ENCODE peak calls at places on chromosomes 1 and 21, in four cellular contexts. J is foreskin keratinocyte, X is body of pancreas, Z is SJSA1. R is an unnamed sample. For H3K4me1 and H3K27me3, the result is how much of the 10 kb centered on the place peaks cover.

GRCh38 chr1:19262728-19263127 is 11.1 kb downstream of the MRTO4 start:
- DNase-seq in X (no peak), Z (no peak), J (no peak), R (no peak)

GRCh38 chr1:240230821-240231220 is 139.1 kb downstream of the FMN2 start:
- DNase-seq in J (no peak), X (no peak), Z (no peak), R (no peak)

GRCh38 chr1:179107706-179108629 is 26.1 kb downstream of the TOR3A start:
- DNase-seq in Z (no peak), J (no peak), X (no peak), R (no peak)

GRCh38 chr1:101203812-101204540 is 32.8 kb upstream of the S1PR1 start:
- DNase-seq in J (no peak), X (no peak), Z (peak), R (no peak)

GRCh38 chr1:26932536-26932935 is 11.0 kb downstream of the NUDC start:
- DNase-seq in X (no peak), Z (no peak), J (no peak), R (no peak)

GRCh38 chr1:183023601-183024351 is 556 bp downstream of the LAMC1 start:
- DNase-seq in J (no peak), X (peak), Z (peak), R (peak)

GRCh38 chr1:150973826-150974579 is 632 bp downstream of the CERS2 start:
- DNase-seq in X (peak), Z (peak), J (no peak), R (peak)

GRCh38 chr1:42723511-42723910 is 16.5 kb downstream of the CLDN19 start:
- DNase-seq in J (peak), X (no peak), Z (no peak), R (no peak)

GRCh38 chr1:210792703-210793102 is 341.2 kb downstream of the KCNH1 start:
- DNase-seq in X (no peak), J (peak), Z (peak), R (no peak)

GRCh38 chr1:215704089-215704860 is 137.2 kb downstream of the KCTD3 start:
- DNase-seq in Z (no peak), J (no peak), X (no peak), R (no peak)

GRCh38 chr1:28877132-28877781 is 37.1 kb upstream of the EPB41 start:
- DNase-seq in Z (peak), X (peak), J (peak), R (peak)

GRCh38 chr1:19073311-19074186 is 117.1 kb upstream of the IFFO2 start:
- DNase-seq in J (no peak), Z (no peak), X (no peak), R (no peak)

DNA sequence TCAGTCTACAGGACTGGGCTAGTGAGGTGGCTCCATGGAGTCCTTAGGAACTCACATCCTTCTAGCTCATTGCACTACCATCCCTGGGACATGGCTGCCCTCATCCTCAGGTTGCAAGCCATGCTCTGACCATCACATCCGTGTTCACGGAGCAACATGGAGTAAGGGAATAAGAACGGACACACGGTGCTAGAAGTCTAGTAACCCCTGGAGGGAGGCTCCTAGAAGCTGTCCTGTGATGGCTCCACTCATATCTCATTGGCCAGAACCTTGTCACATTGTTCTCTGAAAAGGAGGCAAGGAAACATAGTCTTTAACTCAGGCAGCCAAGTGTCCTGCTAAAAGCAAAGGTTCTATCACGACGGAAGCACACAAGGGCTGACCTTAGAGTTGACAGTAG is 3.9 kb downstream of the MRAP start:
- DNase-seq in Z (no peak), J (no peak), X (no peak), R (no peak)
- H3K27ac ChIP-seq in Z (no peak), J (no peak), X (no peak), R (no peak)

GRCh38 chr1:57857809-57858208 is 433.9 kb upstream of the DAB1 start:
- DNase-seq in X (no peak), Z (no peak), J (peak), R (no peak)
- H3K4me1 ChIP-seq in X (under half), Z (under half), J (under half), R (under half)

DNA sequence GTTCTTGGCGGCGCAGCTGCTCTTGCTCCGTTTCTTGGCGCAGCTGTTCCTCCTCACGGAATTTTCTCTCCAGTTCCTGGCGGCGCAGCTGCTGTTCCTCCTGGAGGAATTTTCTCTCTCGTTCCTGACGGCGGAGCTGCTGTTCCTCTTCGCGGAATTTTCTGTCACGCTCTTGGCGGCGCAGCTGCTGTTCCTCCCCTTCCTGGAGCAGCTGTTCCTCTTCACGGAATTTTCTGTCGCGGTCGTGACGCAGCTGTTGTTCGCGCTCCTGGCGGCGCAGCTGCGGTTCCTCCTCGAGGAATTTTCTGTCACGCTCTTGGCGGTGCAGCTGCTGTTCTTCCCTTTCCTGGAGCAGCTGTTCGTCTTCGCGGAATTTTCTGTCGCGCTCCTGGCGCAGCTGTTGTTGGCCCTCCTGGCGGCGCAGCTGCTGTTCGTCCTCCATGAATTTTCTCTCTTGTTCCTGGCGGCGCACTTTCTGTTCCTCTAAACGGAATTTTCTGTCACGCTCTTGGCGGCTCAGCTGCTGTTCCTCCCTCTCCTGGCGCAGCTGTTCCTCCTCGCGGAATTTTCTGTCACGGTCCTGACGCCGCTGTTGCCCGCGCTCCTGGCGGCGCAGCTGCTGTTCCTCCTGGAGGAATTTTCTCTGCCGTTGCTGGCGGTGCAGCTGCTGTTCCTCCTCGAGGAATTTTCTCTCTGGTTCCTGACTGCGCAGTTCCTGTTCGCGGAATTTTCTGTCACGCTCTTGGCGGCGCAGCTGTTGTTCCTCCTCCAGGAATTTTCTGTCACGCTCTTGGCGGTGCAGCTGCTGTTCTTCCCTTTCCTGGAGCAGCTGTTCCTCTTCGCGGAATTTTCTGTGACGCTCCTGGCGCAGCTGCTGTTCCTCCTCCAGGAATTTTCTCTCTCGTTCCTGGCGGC is 7.0 kb downstream of the TCHH start:
- DNase-seq in X (peak), Z (no peak), J (peak), R (no peak)
- H3K27me3 ChIP-seq in X (half or more), Z (half or more), J (half or more), R (under half)

GRCh38 chr1:160560045-160560724 is 19.1 kb downstream of the CD84 start:
- DNase-seq in J (no peak), Z (no peak), X (no peak), R (no peak)
- H3K27ac ChIP-seq in J (no peak), Z (no peak), X (no peak), R (no peak)

DNA sequence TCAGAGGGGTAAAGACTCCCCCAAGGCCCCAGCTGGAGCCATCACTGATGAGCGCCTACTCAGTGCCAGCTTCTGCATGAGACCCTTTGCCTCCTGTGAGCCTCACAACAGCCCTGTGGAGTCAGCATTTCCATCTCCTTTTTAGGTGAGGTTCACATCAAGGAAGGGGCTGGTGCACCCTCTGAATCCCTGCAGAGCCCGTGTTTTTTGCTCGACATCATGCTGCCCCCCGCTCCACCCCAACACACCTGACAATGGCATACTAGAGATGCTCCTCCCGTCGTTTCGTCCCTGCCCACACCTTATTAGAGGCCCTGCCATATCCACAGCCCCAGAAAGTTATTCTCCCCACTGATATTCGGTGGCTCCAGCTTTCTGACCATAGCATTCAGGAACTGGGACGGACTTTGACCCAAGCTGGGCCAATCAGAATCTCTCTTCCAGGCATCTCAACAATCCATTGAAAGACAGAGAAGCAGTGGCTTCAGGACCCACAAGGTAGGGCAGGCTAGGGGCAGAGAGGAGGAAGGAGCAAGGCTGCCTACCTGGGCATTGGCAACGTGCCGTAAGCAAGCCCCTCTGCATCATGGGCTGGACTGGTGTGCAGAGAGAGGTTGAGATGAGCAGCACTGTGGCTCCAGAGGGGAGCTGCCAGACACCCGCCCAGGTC is 32.7 kb downstream of the EPHA10 start:
- DNase-seq in X (no peak), J (no peak), Z (no peak), R (peak)
- H3K4me1 ChIP-seq in X (under half), J (under half), Z (under half), R (under half)

GRCh38 chr1:98316286-98316685 is 345.2 kb upstream of the SNX7 start:
- DNase-seq in X (no peak), J (no peak), Z (peak), R (peak)
- H3K27me3 ChIP-seq in X (under half), J (under half), Z (under half), R (under half)

GRCh38 chr1:205580140-205580922 is 51.5 kb downstream of the ELK4 start:
- DNase-seq in X (no peak), Z (no peak), J (no peak), R (no peak)

GRCh38 chr1:205582046-205582445 is 49.8 kb downstream of the ELK4 start:
- DNase-seq in Z (no peak), J (no peak), X (no peak), R (no peak)

GRCh38 chr1:205582471-205583291 is 49.1 kb downstream of the ELK4 start:
- DNase-seq in Z (no peak), X (no peak), J (no peak), R (no peak)

GRCh38 chr1:205580923-205581180 is 51.0 kb downstream of the ELK4 start:
- DNase-seq in X (no peak), J (no peak), Z (no peak), R (no peak)

DNA sequence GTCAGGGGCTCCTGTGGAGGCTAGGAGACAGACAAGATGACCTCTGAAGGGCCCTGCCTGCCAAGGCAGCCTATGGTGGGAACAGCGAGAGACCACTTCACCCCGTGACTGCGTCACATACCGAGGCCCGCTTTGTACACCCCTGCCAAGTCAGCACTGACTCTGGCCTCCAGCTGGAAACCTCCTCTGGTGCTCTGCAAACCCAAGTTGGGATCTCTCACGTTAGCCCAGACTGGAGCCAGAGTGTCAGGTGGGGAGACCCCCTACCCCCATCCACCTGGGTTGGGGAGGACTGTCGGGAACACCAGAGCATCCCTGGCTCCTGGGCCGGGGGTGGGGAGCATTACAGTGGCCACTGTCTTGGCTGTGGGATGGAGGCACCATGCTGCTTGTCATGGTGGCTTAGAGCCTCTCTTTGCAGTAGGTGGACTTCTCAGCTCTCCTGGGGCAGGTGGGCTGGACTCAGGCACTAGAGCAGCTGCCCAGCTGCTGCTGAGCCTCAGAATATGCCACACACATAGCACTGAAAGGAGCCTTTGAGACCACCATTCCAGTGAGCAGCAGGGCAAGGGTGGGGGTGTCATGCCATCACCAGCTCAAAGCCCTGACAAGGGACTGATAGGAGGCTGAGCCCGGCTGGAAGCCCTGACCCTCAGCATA is 50.4 kb downstream of the ELK4 start:
- DNase-seq in J (no peak), X (no peak), Z (no peak), R (no peak)
- H3K27ac ChIP-seq in J (no peak), X (no peak), Z (no peak), R (peak)

GRCh38 chr1:89765774-89766173 is 55.1 kb upstream of the LRRC8D start:
- DNase-seq in X (no peak), J (no peak), Z (no peak), R (no peak)

GRCh38 chr1:89771991-89772560 is 48.8 kb upstream of the LRRC8D start:
- DNase-seq in J (no peak), Z (no peak), X (no peak), R (no peak)

GRCh38 chr1:89762801-89763648 is 57.8 kb upstream of the LRRC8D start:
- DNase-seq in Z (peak), J (peak), X (peak), R (peak)

GRCh38 chr1:89763649-89763986 is 57.2 kb upstream of the LRRC8D start:
- DNase-seq in J (no peak), X (no peak), Z (no peak), R (no peak)

DNA sequence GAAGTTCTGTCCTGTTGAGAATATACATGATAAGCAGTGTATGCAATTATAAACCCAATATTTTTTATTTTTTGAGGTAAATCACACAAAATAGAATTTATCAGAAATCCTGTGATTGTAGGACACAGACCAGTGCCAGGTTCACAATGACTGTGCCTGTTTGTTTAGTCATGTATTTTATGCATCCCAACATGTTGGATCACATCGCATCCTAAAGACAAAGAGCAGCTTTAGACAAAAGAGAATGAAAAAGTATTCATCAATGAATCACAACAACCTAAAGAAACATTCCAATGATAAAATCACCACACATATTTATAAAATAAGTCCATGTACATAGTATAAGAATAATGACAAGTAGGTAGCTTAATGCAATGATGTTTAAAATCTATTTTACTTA is 53.2 kb upstream of the LRRC8D start:
- DNase-seq in Z (no peak), J (peak), X (no peak), R (no peak)
- H3K4me1 ChIP-seq in Z (under half), J (under half), X (under half), R (under half)

GRCh38 chr1:2072109-2072806 is 22.0 kb downstream of the PRKCZ start:
- DNase-seq in J (no peak), Z (no peak), X (no peak), R (peak)
- H3K27me3 ChIP-seq in J (under half), Z (under half), X (under half), R (under half)

GRCh38 chr1:230208619-230209261 is 141.7 kb downstream of the GALNT2 start:
- DNase-seq in J (no peak), X (no peak), Z (no peak), R (no peak)
- H3K27ac ChIP-seq in J (no peak), X (no peak), Z (no peak), R (peak)

R was measured in small intestine.